ENCODE peak calls at places on chromosome 15, in six cellular contexts. D is GM12878, I is upper lobe of left lung, N is K562, V is A549, A is HepG2. M is an unnamed sample.
A peak's percentile ranks its signal among the peaks of the same experiment; 100 is the strongest.

GRCh38 chr15:21261965-21262850 is 178.1 kb downstream of the POTEB3 start:
- ATAC-seq in D (no peak), I (peak; percentile 24), N (peak; percentile 10), V (peak; percentile 45), A (no peak), M (no peak)

GRCh38 chr15:71549100-71549499 is 261.3 kb upstream of the NR2E3 start:
- ATAC-seq in D (no peak), I (no peak), N (no peak), V (no peak), A (no peak), M (no peak)

GRCh38 chr15:63986751-63987341 is 59.4 kb downstream of the DAPK2 start:
- ATAC-seq in D (peak; percentile 83), I (peak; percentile 68), N (peak; percentile 58), V (no peak), A (no peak), M (peak; percentile 22)

GRCh38 chr15:62087671-62088360 is 21.0 kb downstream of the C2CD4A start:
- ATAC-seq in D (no peak), I (no peak), N (no peak), V (no peak), A (no peak), M (peak; percentile 48)

GRCh38 chr15:99401971-99402732 is 150.9 kb downstream of the LRRC28 start:
- ATAC-seq in D (no peak), I (no peak), N (no peak), V (no peak), A (peak; percentile 62), M (no peak)

GRCh38 chr15:68834356-68834755 is 13.7 kb upstream of the ANP32A start:
- ATAC-seq in D (no peak), I (peak; percentile 56), N (no peak), V (no peak), A (no peak), M (no peak)

GRCh38 chr15:62503451-62503850 is 338.4 kb upstream of the C2CD4B start:
- ATAC-seq in D (no peak), I (no peak), N (no peak), V (no peak), A (no peak), M (no peak)

GRCh38 chr15:51243774-51244173 is 94.6 kb downstream of the CYP19A1 start:
- ATAC-seq in D (peak; percentile 65), I (no peak), N (peak; percentile 56), V (peak; percentile 51), A (no peak), M (no peak)

GRCh38 chr15:69225355-69226027 is 65.1 kb downstream of the GLCE start:
- ATAC-seq in D (no peak), I (peak; percentile 36), N (no peak), V (peak; percentile 65), A (peak; percentile 14), M (no peak)

GRCh38 chr15:78564743-78565096 is 600 bp upstream of the CHRNA5 start:
- ATAC-seq in D (no peak), I (no peak), N (no peak), V (peak; percentile 7), A (peak; percentile 9), M (no peak)

GRCh38 chr15:85950101-85950500 is 129.6 kb upstream of the AGBL1 start:
- ATAC-seq in D (peak; percentile 16), I (no peak), N (no peak), V (no peak), A (no peak), M (no peak)

GRCh38 chr15:58551084-58551763 is 119.4 kb downstream of the LIPC start:
- ATAC-seq in D (peak; percentile 80), I (no peak), N (no peak), V (no peak), A (no peak), M (no peak)

GRCh38 chr15:56208641-56209155 is 35.0 kb downstream of the RFX7 start:
- ATAC-seq in D (no peak), I (no peak), N (no peak), V (no peak), A (no peak), M (no peak)

GRCh38 chr15:69498282-69498681 is 45.7 kb downstream of the RPLP1 start:
- ATAC-seq in D (no peak), I (no peak), N (no peak), V (no peak), A (no peak), M (no peak)

GRCh38 chr15:41160639-41161315 is 44.7 kb upstream of the INO80 start:
- ATAC-seq in D (no peak), I (no peak), N (no peak), V (no peak), A (no peak), M (no peak)

GRCh38 chr15:68871507-68871906 is 50.8 kb upstream of the ANP32A start:
- ATAC-seq in D (no peak), I (no peak), N (no peak), V (no peak), A (no peak), M (no peak)

GRCh38 chr15:71691700-71692417 is 118.5 kb upstream of the NR2E3 start:
- ATAC-seq in D (no peak), I (peak; percentile 82), N (no peak), V (no peak), A (no peak), M (peak; percentile 81)

GRCh38 chr15:73540161-73540560 is 93.0 kb downstream of the NPTN start:
- ATAC-seq in D (no peak), I (no peak), N (no peak), V (peak; percentile 75), A (no peak), M (no peak)

GRCh38 chr15:79168922-79169322 is 78.3 kb upstream of the RASGRF1 start:
- ATAC-seq in D (peak; percentile 61), I (no peak), N (peak; percentile 68), V (peak; percentile 50), A (peak; percentile 69), M (no peak)

GRCh38 chr15:80825361-80826030 is 46.3 kb downstream of the CEMIP start:
- ATAC-seq in D (no peak), I (peak; percentile 57), N (no peak), V (no peak), A (no peak), M (no peak)

GRCh38 chr15:90358124-90359033 is 6.3 kb downstream of the ZNF774 start:
- ATAC-seq in D (no peak), I (no peak), N (no peak), V (peak; percentile 32), A (no peak), M (no peak)

GRCh38 chr15:92803852-92804609 is 96.1 kb upstream of the CHD2 start:
- ATAC-seq in D (peak; percentile 64), I (peak; percentile 90), N (peak; percentile 85), V (peak; percentile 85), A (peak; percentile 90), M (peak; percentile 93)
- TF ChIP-seq EP300 in D (peak; percentile 72), I (peak; percentile 96), N (peak; percentile 93), V (peak; percentile 98), A (peak; percentile 94), M (no peak)

DNA sequence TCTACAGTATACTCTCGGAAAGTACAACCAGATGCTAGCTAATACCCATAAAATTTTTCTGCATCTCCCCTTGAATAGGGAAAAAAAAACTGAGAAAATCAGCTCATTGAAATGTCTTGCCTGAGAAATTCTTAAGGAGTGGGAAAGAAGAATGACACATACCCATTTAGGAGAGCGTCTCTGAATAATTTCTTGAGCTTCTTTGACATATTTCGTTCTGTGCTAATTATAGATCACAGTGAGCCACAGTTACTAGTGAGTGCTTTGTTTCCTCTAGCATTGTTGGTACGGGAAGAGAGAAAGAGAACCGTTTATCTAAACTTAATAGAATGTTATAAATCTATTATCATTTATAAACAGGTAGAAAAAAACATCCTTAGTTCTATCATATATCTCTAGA is 588.4 kb downstream of the UNC13C start:
- ATAC-seq in D (peak; percentile 50), I (no peak), N (no peak), V (no peak), A (no peak), M (no peak)
- TF ChIP-seq EP300 in D (no peak), I (no peak), N (no peak), V (no peak), A (no peak), M (no peak)

GRCh38 chr15:39645976-39646257 is 65.0 kb downstream of the THBS1 start:
- ATAC-seq in D (no peak), I (no peak), N (no peak), V (no peak), A (peak; percentile 76), M (no peak)

GRCh38 chr15:39645138-39645975 is 64.5 kb downstream of the THBS1 start:
- ATAC-seq in D (no peak), I (no peak), N (peak; percentile 31), V (no peak), A (peak; percentile 87), M (no peak)

GRCh38 chr15:39642011-39642640 is 61.2 kb downstream of the THBS1 start:
- ATAC-seq in D (peak; percentile 38), I (peak; percentile 50), N (no peak), V (no peak), A (no peak), M (peak; percentile 39)

GRCh38 chr15:39646425-39646824 is 65.5 kb downstream of the THBS1 start:
- ATAC-seq in D (no peak), I (no peak), N (no peak), V (no peak), A (peak; percentile 78), M (no peak)

DNA sequence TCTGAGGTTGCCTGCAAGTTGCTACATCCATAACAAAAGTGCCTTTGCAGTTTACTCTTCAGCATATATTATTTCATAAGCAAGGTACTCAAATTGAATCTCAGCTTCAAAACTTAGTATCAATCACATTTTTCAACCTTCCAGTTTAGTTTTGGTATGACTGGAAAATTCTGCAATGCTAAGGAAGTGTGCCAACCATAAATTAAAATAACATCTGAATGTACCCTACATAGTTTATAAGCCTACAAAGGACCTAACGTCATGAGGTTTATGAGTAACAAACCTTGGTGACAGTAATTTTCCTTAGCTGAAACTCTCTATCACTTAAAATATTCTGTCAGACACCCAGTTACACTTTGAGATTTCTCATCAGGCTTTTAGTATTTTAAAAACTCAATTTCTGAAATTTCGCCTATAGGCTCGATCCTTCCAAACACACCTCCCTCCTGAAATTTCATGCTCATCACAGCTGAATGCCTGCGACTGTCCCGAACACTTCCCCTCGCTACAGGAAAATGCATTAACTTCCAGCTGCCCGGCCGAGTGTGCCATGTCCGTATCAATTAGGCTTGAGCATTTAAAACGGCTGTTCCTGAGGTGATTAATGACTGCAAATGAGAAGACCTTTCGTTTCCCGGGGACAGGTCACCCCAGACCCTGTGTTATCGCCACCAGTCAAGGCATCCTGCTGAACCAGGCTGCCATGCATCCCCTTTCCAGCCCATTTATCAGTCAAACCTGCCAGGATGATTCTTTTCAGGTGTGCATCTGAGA is 63.1 kb downstream of the THBS1 start:
- ATAC-seq in D (no peak), I (no peak), N (no peak), V (no peak), A (no peak), M (no peak)
- TF ChIP-seq EP300 in D (no peak), I (no peak), N (no peak), V (no peak), A (no peak), M (no peak)

DNA sequence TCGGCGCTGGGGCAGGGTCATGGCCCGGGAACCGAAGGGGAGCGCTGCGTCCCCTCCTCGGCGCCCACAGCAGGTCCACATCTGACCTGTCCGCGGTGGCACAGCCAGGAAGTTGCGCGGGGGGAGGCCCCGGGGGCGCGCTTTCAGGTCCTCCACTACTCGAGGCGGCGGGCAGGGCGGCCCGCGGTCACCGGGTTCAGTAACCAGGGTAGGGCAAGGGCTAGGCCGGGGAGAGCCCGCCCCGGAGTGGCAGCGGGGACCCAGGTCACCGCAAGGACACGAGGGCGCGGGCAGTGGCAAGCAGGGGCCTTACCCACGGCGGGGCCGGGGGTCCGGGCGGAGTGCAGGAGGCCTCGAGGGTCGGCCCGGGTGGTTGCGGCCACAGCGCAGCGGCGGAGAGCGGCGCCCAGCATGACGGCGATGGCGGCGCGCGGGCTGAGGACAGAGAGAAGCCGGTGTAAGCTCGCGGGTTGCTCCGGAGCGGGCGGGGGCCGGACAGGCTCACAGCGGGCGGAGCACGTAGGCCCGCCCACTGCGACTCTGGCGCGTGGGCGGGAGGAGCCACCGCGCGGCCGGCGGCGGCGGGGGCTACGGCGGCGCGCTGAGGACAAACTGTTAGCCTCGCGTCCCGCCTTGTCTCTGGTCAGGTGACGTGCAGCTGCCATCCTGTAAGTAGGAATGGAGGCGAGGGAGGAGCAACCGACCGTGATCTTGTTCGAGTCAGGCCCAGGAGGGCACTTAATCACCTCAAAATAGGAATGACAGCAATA is at the start of gene COX5A:
- ATAC-seq in D (peak; percentile 95), I (peak; percentile 99), N (peak; percentile 95), V (peak; percentile 95), A (peak; percentile 97), M (peak; percentile 98)
- TF ChIP-seq EP300 in D (no peak), I (no peak), N (peak; percentile 32), V (no peak), A (no peak), M (no peak)